ENCODE peak calls at places on chromosomes 3 and 15, in six cellular contexts. Q is HCT116, D is H1, X is HepG2, A is K562, P is GM12878. V is an unnamed sample.

GRCh38 chr15:40893733-40894688 is at the start of gene VPS18:
- DNase-seq in Q (peak; percentile 94), D (peak; percentile 95), X (peak; percentile 90), A (peak; percentile 98), P (peak; percentile 84), V (peak; percentile 90)

GRCh38 chr3:127452321-127452821 is 138.2 kb downstream of the TPRA1 start:
- DNase-seq in X (no peak), Q (no peak), D (no peak), P (no peak), A (no peak), V (no peak)

GRCh38 chr3:51581529-51581928 is 43.0 kb downstream of the RAD54L2 start:
- DNase-seq in P (no peak), Q (no peak), D (no peak), X (no peak), A (peak; percentile 44), V (no peak)

GRCh38 chr15:59846100-59846499 is 157.0 kb upstream of the BNIP2 start:
- DNase-seq in Q (no peak), X (no peak), P (no peak), A (no peak), D (no peak), V (no peak)

GRCh38 chr3:178350763-178351162 is 185.5 kb upstream of the KCNMB2 start:
- DNase-seq in D (no peak), P (no peak), A (no peak), Q (no peak), X (no peak), V (no peak)

GRCh38 chr15:51830279-51830806 is 890 bp downstream of the TMOD3 start:
- DNase-seq in D (no peak), P (no peak), A (no peak), Q (no peak), X (no peak), V (peak; percentile 9)

GRCh38 chr3:178558637-178559036 is 22.4 kb downstream of the KCNMB2 start:
- DNase-seq in A (no peak), D (no peak), X (no peak), P (no peak), Q (no peak), V (no peak)

GRCh38 chr3:71389911-71390573 is 193.5 kb downstream of the FOXP1 start:
- DNase-seq in A (no peak), Q (no peak), X (peak; percentile 39), P (no peak), D (peak; percentile 29), V (peak; percentile 36)

GRCh38 chr15:66721020-66721419 is 19.0 kb downstream of the SMAD6 start:
- DNase-seq in X (no peak), A (no peak), D (no peak), P (no peak), Q (no peak), V (no peak)

GRCh38 chr3:185797108-185797881 is 27.5 kb downstream of the IGF2BP2 start:
- DNase-seq in X (no peak), A (no peak), P (no peak), D (no peak), Q (no peak), V (no peak)

GRCh38 chr15:65970937-65971740 is 101.8 kb downstream of the RAB11A start:
- DNase-seq in P (no peak), D (no peak), Q (no peak), X (no peak), A (peak; percentile 24), V (no peak)

GRCh38 chr3:133377396-133377795 is 22.5 kb upstream of the BFSP2 start:
- DNase-seq in A (peak; percentile 24), D (no peak), Q (no peak), X (peak; percentile 28), P (no peak), V (no peak)

GRCh38 chr3:117104792-117105191 is 395.2 kb downstream of the TUSC7 start:
- DNase-seq in Q (no peak), A (no peak), D (peak; percentile 7), P (no peak), X (no peak), V (peak; percentile 62)

GRCh38 chr15:40598126-40598525 is 4.1 kb downstream of the KNL1 start:
- DNase-seq in Q (no peak), P (no peak), D (no peak), A (no peak), X (no peak), V (no peak)

GRCh38 chr3:77259701-77260100 is 219.8 kb downstream of the ROBO2 start:
- DNase-seq in X (no peak), D (no peak), A (no peak), P (no peak), Q (no peak), V (no peak)

GRCh38 chr3:59542276-59542675 is 492.5 kb upstream of the CFAP20DC start:
- DNase-seq in A (peak; percentile 3), P (no peak), D (no peak), Q (no peak), X (no peak), V (no peak)

GRCh38 chr3:163438760-163439159 is 1639.5 kb downstream of the SI start:
- DNase-seq in A (no peak), X (no peak), Q (no peak), D (no peak), P (no peak), V (no peak)

GRCh38 chr3:62938583-62938982 is 63.4 kb upstream of the CADPS start:
- DNase-seq in P (no peak), A (no peak), X (no peak), D (no peak), Q (no peak), V (no peak)

GRCh38 chr3:23590874-23591273 is 214.9 kb upstream of the UBE2E1 start:
- DNase-seq in Q (no peak), A (no peak), X (no peak), P (peak; percentile 78), D (no peak), V (no peak)

GRCh38 chr3:114451561-114452018 is 157.8 kb downstream of the TIGIT start:
- DNase-seq in Q (no peak), P (no peak), D (no peak), X (peak; percentile 3), A (no peak), V (no peak)

GRCh38 chr3:196936288-196936687 is 6.0 kb downstream of the NCBP2 start:
- DNase-seq in Q (no peak), P (no peak), X (no peak), A (no peak), D (no peak), V (no peak)

GRCh38 chr15:34753236-34753894 is 1.4 kb downstream of the GJD2 start:
- DNase-seq in A (peak; percentile 52), X (peak; percentile 10), Q (no peak), P (no peak), D (peak; percentile 15), V (peak; percentile 46)

GRCh38 chr3:57141719-57142118 is 23.4 kb downstream of the IL17RD start:
- DNase-seq in D (no peak), X (no peak), A (no peak), P (no peak), Q (no peak), V (no peak)

GRCh38 chr15:49313650-49314049 is 109.4 kb upstream of the FGF7 start:
- DNase-seq in A (no peak), P (no peak), Q (no peak), D (no peak), X (no peak), V (no peak)

GRCh38 chr3:15512173-15512572 is 9.3 kb downstream of the COLQ start:
- DNase-seq in X (no peak), A (no peak), D (no peak), P (no peak), Q (no peak), V (no peak)

GRCh38 chr3:137970914-137971831 is 38.8 kb upstream of the CLDN18 start:
- DNase-seq in P (no peak), A (peak; percentile 58), D (peak; percentile 73), X (peak; percentile 43), Q (peak; percentile 65), V (peak; percentile 68)

GRCh38 chr3:18649666-18650363 is 224.7 kb upstream of the SATB1 start:
- DNase-seq in A (no peak), P (peak; percentile 53), Q (no peak), D (no peak), X (no peak), V (no peak)

GRCh38 chr15:73992594-73992898 is 451 bp upstream of the STOML1 start:
- DNase-seq in X (no peak), D (no peak), A (peak; percentile 30), P (no peak), Q (no peak), V (no peak)
- H3K4me1 ChIP-seq in X (peaks cover 47% of the 10 kb centered on the region), D (no peaks in the 10 kb centered on the region), A (peaks cover 46% of the 10 kb centered on the region), P (peaks cover 26% of the 10 kb centered on the region), Q (peaks cover 63% of the 10 kb centered on the region), V (peaks cover 8% of the 10 kb centered on the region)

GRCh38 chr15:89077750-89078149 is 10.5 kb upstream of the ABHD2 start:
- DNase-seq in Q (no peak), X (no peak), A (no peak), P (no peak), D (no peak), V (no peak)

GRCh38 chr15:89085289-89085906 is 2.9 kb upstream of the ABHD2 start:
- DNase-seq in Q (no peak), D (no peak), X (no peak), A (no peak), P (no peak), V (no peak)

GRCh38 chr15:89083246-89083645 is 5.0 kb upstream of the ABHD2 start:
- DNase-seq in A (no peak), X (no peak), D (no peak), Q (no peak), P (no peak), V (no peak)

GRCh38 chr15:89078831-89079810 is 9.1 kb upstream of the ABHD2 start:
- DNase-seq in A (no peak), X (no peak), Q (no peak), P (no peak), D (no peak), V (no peak)

GRCh38 chr15:89081878-89082277 is 6.4 kb upstream of the ABHD2 start:
- DNase-seq in Q (no peak), P (no peak), D (no peak), X (no peak), A (no peak), V (no peak)
- TF ChIP-seq ZNF274 in Q (no peak), P (no peak), D (no peak), X (no peak), A (no peak), V (no peak)

GRCh38 chr15:100454148-100454547 is 74.6 kb downstream of the CERS3 start:
- DNase-seq in P (no peak), Q (no peak), D (no peak), A (no peak), X (no peak), V (no peak)
- TF ChIP-seq YY1 in P (no peak), Q (no peak), D (no peak), A (no peak), X (no peak), V (no peak)

GRCh38 chr3:188196232-188196990 is 42.5 kb downstream of the LPP start:
- DNase-seq in A (no peak), P (no peak), D (no peak), Q (no peak), X (no peak), V (no peak)

GRCh38 chr3:188197388-188197847 is 43.5 kb downstream of the LPP start:
- DNase-seq in P (no peak), Q (no peak), D (peak; percentile 61), X (no peak), A (no peak), V (peak; percentile 49)

GRCh38 chr3:188199386-188199785 is 45.4 kb downstream of the LPP start:
- DNase-seq in D (no peak), A (no peak), Q (no peak), P (no peak), X (no peak), V (no peak)

GRCh38 chr3:188198760-188199327 is 44.9 kb downstream of the LPP start:
- DNase-seq in A (no peak), Q (no peak), P (no peak), D (no peak), X (no peak), V (no peak)

GRCh38 chr3:188198001-188198400 is 44.0 kb downstream of the LPP start:
- DNase-seq in X (no peak), D (no peak), A (no peak), P (no peak), Q (no peak), V (no peak)
- H3K4me1 ChIP-seq in X (peaks cover 18% of the 10 kb centered on the region), D (no peaks in the 10 kb centered on the region), A (no peaks in the 10 kb centered on the region), P (no peaks in the 10 kb centered on the region), Q (peaks cover 21% of the 10 kb centered on the region), V (peaks cover 17% of the 10 kb centered on the region)